ENCODE peak calls at places on chromosomes 16 and 17, in four cellular contexts. K, L, R and D are unnamed samples.

GRCh38 chr16:1082266-1082951 is 9.9 kb downstream of the SSTR5 start:
- DNase-seq in K (no peak), L (peak; percentile 12), R (no peak), D (peak; percentile 15)

GRCh38 chr17:81577278-81578000 is 25.3 kb upstream of the FAAP100 start:
- DNase-seq in K (peak; percentile 25), L (no peak), R (no peak), D (no peak)

GRCh38 chr17:50188521-50189395 is 12.7 kb downstream of the COL1A1 start:
- DNase-seq in K (no peak), L (peak; percentile 76), R (no peak), D (peak; percentile 22)

GRCh38 chr16:85220125-85220839 is 108.0 kb upstream of the CIBAR2 start:
- DNase-seq in K (no peak), L (peak; percentile 85), R (no peak), D (peak; percentile 79)

GRCh38 chr16:68644715-68645493 is at the start of gene CDH3:
- DNase-seq in K (peak; percentile 95), L (no peak), R (no peak), D (peak; percentile 31)

GRCh38 chr16:10906482-10906881 is 29.5 kb downstream of the CIITA start:
- DNase-seq in K (no peak), L (no peak), R (no peak), D (no peak)

GRCh38 chr17:57914274-57915147 is 40.7 kb downstream of the CUEDC1 start:
- DNase-seq in K (no peak), L (no peak), R (no peak), D (no peak)

GRCh38 chr17:43479948-43480347 is 3.8 kb upstream of the DHX8 start:
- DNase-seq in K (no peak), L (no peak), R (no peak), D (no peak)

GRCh38 chr16:88806491-88807111 is 3.0 kb downstream of the CDT1 start:
- DNase-seq in K (no peak), L (no peak), R (no peak), D (no peak)

GRCh38 chr16:50368410-50369132 is at the start of gene BRD7:
- DNase-seq in K (peak; percentile 74), L (peak; percentile 37), R (peak; percentile 74), D (peak; percentile 53)

GRCh38 chr17:56870163-56870651 is 36.3 kb downstream of the DGKE start:
- DNase-seq in K (no peak), L (peak; percentile 18), R (no peak), D (peak; percentile 3)

GRCh38 chr16:29736112-29736511 is 9.7 kb downstream of the C16orf54 start:
- DNase-seq in K (no peak), L (no peak), R (no peak), D (no peak)

GRCh38 chr17:43020789-43021738 is 1.1 kb downstream of the VAT1 start:
- DNase-seq in K (peak; percentile 82), L (peak; percentile 50), R (peak; percentile 39), D (peak; percentile 91)

GRCh38 chr17:75105269-75106080 is 4.3 kb upstream of the ARMC7 start:
- DNase-seq in K (peak; percentile 87), L (peak; percentile 40), R (no peak), D (peak; percentile 56)

GRCh38 chr17:17018612-17019429 is 23.4 kb upstream of the MPRIP start:
- DNase-seq in K (peak; percentile 36), L (no peak), R (no peak), D (no peak)

GRCh38 chr17:17019430-17019762 is 22.9 kb upstream of the MPRIP start:
- DNase-seq in K (peak; percentile 26), L (no peak), R (no peak), D (no peak)

GRCh38 chr17:17021194-17021863 is 20.9 kb upstream of the MPRIP start:
- DNase-seq in K (peak; percentile 32), L (no peak), R (peak; percentile 65), D (no peak)

GRCh38 chr17:17020821-17021193 is 21.4 kb upstream of the MPRIP start:
- DNase-seq in K (no peak), L (no peak), R (no peak), D (no peak)

GRCh38 chr17:17019891-17020456 is 22.3 kb upstream of the MPRIP start:
- DNase-seq in K (no peak), L (no peak), R (no peak), D (no peak)
- H3K79me1 ChIP-seq in K (no peaks in the 10 kb centered on the region), L (no peaks in the 10 kb centered on the region), R (no peaks in the 10 kb centered on the region), D (no peaks in the 10 kb centered on the region)

GRCh38 chr17:49036270-49036626 is 39.1 kb downstream of the IGF2BP1 start:
- DNase-seq in K (no peak), L (no peak), R (no peak), D (no peak)

GRCh38 chr17:49035470-49036269 is 38.5 kb downstream of the IGF2BP1 start:
- DNase-seq in K (peak; percentile 96), L (peak; percentile 17), R (no peak), D (peak; percentile 51)

GRCh38 chr17:49038138-49038537 is 41.0 kb downstream of the IGF2BP1 start:
- DNase-seq in K (no peak), L (no peak), R (no peak), D (no peak)

GRCh38 chr17:49041527-49041926 is 44.3 kb downstream of the IGF2BP1 start:
- DNase-seq in K (no peak), L (no peak), R (no peak), D (no peak)

GRCh38 chr17:49038544-49038943 is 41.4 kb downstream of the IGF2BP1 start:
- DNase-seq in K (no peak), L (no peak), R (no peak), D (no peak)
- H3K14ac ChIP-seq in K (no peak overlapping the region), L (no peak overlapping the region), R (no peak overlapping the region), D (no peak overlapping the region)

DNA sequence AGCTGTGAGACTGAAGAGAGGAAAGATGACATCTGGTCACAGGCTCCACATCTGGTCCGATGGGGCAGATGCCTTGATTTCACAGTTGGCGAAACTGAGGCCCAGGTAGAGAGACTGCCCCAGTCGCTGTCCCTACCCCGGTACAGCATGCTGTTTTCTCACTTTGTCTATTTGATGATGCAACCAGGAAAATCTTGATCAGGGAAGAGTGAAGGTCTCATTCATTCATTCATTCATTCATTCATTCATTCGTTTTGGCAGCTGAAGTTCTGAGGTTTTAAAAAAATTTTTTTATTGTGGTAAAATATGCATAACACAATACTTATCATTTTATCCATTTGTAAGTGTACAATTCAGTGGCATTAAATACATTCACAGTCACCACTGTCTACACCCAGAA is 19.7 kb downstream of the CMIP start:
- DNase-seq in K (no peak), L (no peak), R (no peak), D (no peak)
- H3K79me1 ChIP-seq in K (peaks cover 7% of the 10 kb centered on the region), L (peaks cover 91% of the 10 kb centered on the region), R (peaks cover 12% of the 10 kb centered on the region), D (peaks cover 57% of the 10 kb centered on the region)

GRCh38 chr17:62652251-62653001 is 25.0 kb downstream of the MRC2 start:
- DNase-seq in K (no peak), L (peak; percentile 75), R (peak; percentile 35), D (peak; percentile 89)
- H3K14ac ChIP-seq in K (peak overlapping the region; percentile 86), L (peak overlapping the region; percentile 97), R (no peak overlapping the region), D (no peak overlapping the region)

GRCh38 chr16:81532491-81533174 is 88.0 kb downstream of the CMIP start:
- DNase-seq in K (no peak), L (no peak), R (no peak), D (no peak)

GRCh38 chr16:81533175-81533507 is 88.5 kb downstream of the CMIP start:
- DNase-seq in K (no peak), L (peak; percentile 41), R (no peak), D (no peak)

GRCh38 chr16:81531415-81531814 is 86.8 kb downstream of the CMIP start:
- DNase-seq in K (no peak), L (no peak), R (no peak), D (no peak)

GRCh38 chr16:81530296-81530721 is 85.7 kb downstream of the CMIP start:
- DNase-seq in K (no peak), L (no peak), R (no peak), D (no peak)

GRCh38 chr16:81530814-81531213 is 86.2 kb downstream of the CMIP start:
- DNase-seq in K (no peak), L (no peak), R (no peak), D (no peak)
- H3K79me1 ChIP-seq in K (peaks cover 6% of the 10 kb centered on the region), L (peaks cover 80% of the 10 kb centered on the region), R (peaks cover 13% of the 10 kb centered on the region), D (peaks cover 37% of the 10 kb centered on the region)

GRCh38 chr17:16866436-16866835 is 105.5 kb downstream of the TNFRSF13B start:
- DNase-seq in K (no peak), L (no peak), R (no peak), D (no peak)
- H3K14ac ChIP-seq in K (no peak overlapping the region), L (no peak overlapping the region), R (no peak overlapping the region), D (no peak overlapping the region)